ENCODE peak calls at places on chromosome X, in six cellular contexts. V is occipital lobe, N is A172, M is endodermal cell, Q is NCI-H1105, Z is heart right ventricle. P is an unnamed sample.
A peak's percentile ranks its signal among the peaks of the same experiment; 100 is the strongest.

GRCh38 chrX:74779175-74779574 is 146.1 kb downstream of the NEXMIF start:
- DNase-seq in Z (no peak), Q (no peak), M (no peak), V (no peak), N (no peak), P (no peak)

GRCh38 chrX:790780-791360 is 160.3 kb downstream of the SHOX start:
- DNase-seq in Z (no peak), Q (no peak), M (peak; percentile 70), N (no peak), V (no peak), P (no peak)

GRCh38 chrX:150774798-150775568 is 81.8 kb downstream of the MTMR1 start:
- DNase-seq in Z (no peak), N (no peak), M (no peak), V (peak; percentile 5), Q (no peak), P (peak; percentile 54)

GRCh38 chrX:118566359-118566758 is 70.7 kb downstream of the DOCK11 start:
- DNase-seq in N (no peak), M (no peak), V (no peak), Q (no peak), Z (no peak), P (no peak)

GRCh38 chrX:37578045-37578444 is 6.6 kb downstream of the LANCL3 start:
- DNase-seq in Q (no peak), Z (no peak), V (no peak), N (peak; percentile 8), M (no peak), P (no peak)

GRCh38 chrX:6708041-6708440 is 173.1 kb upstream of the VCX3A start:
- DNase-seq in V (no peak), Q (no peak), M (no peak), N (peak; percentile 2), Z (no peak), P (no peak)

GRCh38 chrX:104315555-104315954 is 60.8 kb upstream of the ESX1 start:
- DNase-seq in V (no peak), Q (no peak), M (no peak), Z (no peak), N (peak; percentile 47), P (no peak)

GRCh38 chrX:57640674-57641016 is 39.4 kb downstream of the NLRP2B start:
- DNase-seq in V (no peak), Q (no peak), Z (no peak), N (no peak), M (no peak), P (no peak)

GRCh38 chrX:109049903-109050302 is 313.5 kb upstream of the IRS4 start:
- DNase-seq in Q (no peak), M (peak; percentile 78), Z (no peak), V (no peak), N (no peak), P (no peak)

GRCh38 chrX:20974326-20974725 is 399.9 kb upstream of the CNKSR2 start:
- DNase-seq in Z (no peak), N (peak; percentile 56), Q (no peak), V (no peak), M (no peak), P (no peak)

GRCh38 chrX:97399400-97399799 is 515.7 kb downstream of the RPA4 start:
- DNase-seq in N (peak; percentile 25), M (no peak), Z (no peak), Q (no peak), V (no peak), P (no peak)

GRCh38 chrX:136694491-136695087 is 46.6 kb downstream of the CD40LG start:
- DNase-seq in Q (peak; percentile 23), Z (no peak), N (peak; percentile 2), M (peak; percentile 50), V (no peak), P (no peak)

GRCh38 chrX:18889982-18890381 is 93.9 kb downstream of the PHKA2 start:
- DNase-seq in V (no peak), Z (no peak), N (no peak), Q (no peak), M (no peak), P (no peak)

P was measured in right atrium auricular region.